ENCODE peak calls at places on chromosomes 16 and 17, in five cellular contexts. N is left ventricle myocardium inferior, O is AG09309, R is cardiac fibroblast, G is omental fat pad. Y is an unnamed sample.
A peak's percentile ranks its signal among the peaks of the same experiment; 100 is the strongest.

GRCh38 chr16:48408688-48409087 is 23.5 kb upstream of the SIAH1 start:
- DNase-seq in N (peak; percentile 31), G (no peak), R (peak; percentile 72), O (no peak), Y (peak; percentile 50)

GRCh38 chr16:89052191-89052787 is 41.4 kb upstream of the ACSF3 start:
- DNase-seq in O (no peak), R (no peak), N (no peak), G (no peak), Y (no peak)

GRCh38 chr16:19227643-19228042 is 57.9 kb upstream of the CLEC19A start:
- DNase-seq in R (no peak), N (no peak), O (no peak), G (no peak), Y (no peak)

GRCh38 chr17:83067071-83067717 is 12.2 kb upstream of the METRNL start:
- DNase-seq in R (no peak), N (peak; percentile 12), O (no peak), G (no peak), Y (no peak)

GRCh38 chr17:1264196-1264595 is 6.0 kb upstream of the BHLHA9 start:
- DNase-seq in N (no peak), G (no peak), O (no peak), R (no peak), Y (no peak)

GRCh38 chr17:67818110-67819002 is 6.9 kb upstream of the BPTF start:
- DNase-seq in G (no peak), O (no peak), R (no peak), N (no peak), Y (no peak)

GRCh38 chr17:64160378-64160777 is 30.4 kb upstream of the ERN1 start:
- DNase-seq in N (no peak), R (no peak), O (peak; percentile 58), G (no peak), Y (no peak)

GRCh38 chr17:62690168-62690897 is 62.9 kb downstream of the MRC2 start:
- DNase-seq in N (no peak), O (no peak), R (no peak), G (no peak), Y (no peak)

GRCh38 chr17:2266045-2266864 is 37.3 kb downstream of the SMG6 start:
- DNase-seq in R (no peak), O (no peak), N (no peak), G (no peak), Y (no peak)

GRCh38 chr16:54715011-54715410 is 215.7 kb upstream of the IRX5 start:
- DNase-seq in G (no peak), N (no peak), O (no peak), R (no peak), Y (no peak)

GRCh38 chr16:76932541-76933211 is 258.3 kb upstream of the MON1B start:
- DNase-seq in O (no peak), N (no peak), R (peak; percentile 63), G (no peak), Y (no peak)

GRCh38 chr16:2331932-2332267 is 8.6 kb downstream of the ABCA3 start:
- DNase-seq in O (no peak), R (no peak), G (no peak), N (no peak), Y (no peak)

GRCh38 chr16:57994778-57995177 is 5.7 kb downstream of the ZNF319 start:
- DNase-seq in O (no peak), N (peak; percentile 47), G (no peak), R (peak; percentile 58), Y (no peak)
- TF ChIP-seq CTCF in O (peak; percentile 40), N (peak; percentile 50), G (no peak), R (peak; percentile 64), Y (peak; percentile 50)

GRCh38 chr16:14360326-14361037 is 269.6 kb downstream of the PARN start:
- DNase-seq in R (no peak), O (no peak), G (no peak), N (no peak), Y (no peak)

GRCh38 chr16:14356064-14356463 is 274.0 kb downstream of the PARN start:
- DNase-seq in N (no peak), O (no peak), G (no peak), R (no peak), Y (no peak)

GRCh38 chr16:14354561-14355351 is 275.3 kb downstream of the PARN start:
- DNase-seq in R (no peak), G (no peak), O (no peak), N (no peak), Y (no peak)

GRCh38 chr16:14357328-14357727 is 272.7 kb downstream of the PARN start:
- DNase-seq in N (no peak), O (no peak), G (no peak), R (no peak), Y (no peak)

GRCh38 chr16:14358697-14359305 is 271.3 kb downstream of the PARN start:
- DNase-seq in G (no peak), R (no peak), O (no peak), N (no peak), Y (no peak)
- TF ChIP-seq CTCF in G (no peak), R (no peak), O (no peak), N (no peak), Y (no peak)

DNA sequence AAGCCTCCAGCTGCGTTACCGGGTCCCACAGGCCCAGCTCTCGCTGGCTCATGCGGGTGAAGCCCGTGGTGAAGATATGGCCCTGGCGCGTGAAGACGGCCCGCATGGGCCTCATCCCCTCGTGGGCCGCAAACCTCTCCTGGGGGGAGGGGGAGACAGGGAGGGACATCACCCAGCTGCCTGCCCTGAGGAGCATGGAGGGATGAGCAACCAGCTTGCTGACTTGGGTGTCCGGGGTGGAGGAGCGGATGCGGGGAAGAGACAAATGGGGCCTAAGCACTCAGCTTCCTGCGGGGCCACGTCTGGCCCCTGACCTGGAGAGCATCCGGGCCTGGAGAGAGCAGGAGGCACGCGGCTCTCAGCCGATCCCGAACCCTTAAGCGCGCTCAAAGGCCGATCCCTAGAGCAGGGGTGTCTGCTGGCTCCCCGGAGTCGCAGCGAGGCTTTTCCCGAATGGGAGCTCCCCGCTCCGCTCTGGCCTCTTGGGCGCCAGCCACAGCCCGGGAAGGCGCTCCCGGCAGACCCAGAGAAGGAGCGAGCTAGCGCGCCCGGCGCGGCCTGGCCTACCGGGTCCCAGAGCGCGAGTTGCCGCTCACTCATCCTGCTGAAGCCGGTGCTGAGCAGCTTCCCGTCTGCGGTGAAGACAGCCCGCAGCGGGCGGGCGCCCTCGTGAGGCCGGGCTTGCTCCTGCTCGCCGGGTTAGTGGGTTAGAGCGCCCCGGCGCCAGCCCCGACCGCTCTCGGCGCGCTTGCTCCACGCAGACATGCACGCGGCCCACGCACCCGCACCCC is 5.0 kb downstream of the CORO6 start:
- DNase-seq in R (peak; percentile 71), O (no peak), G (no peak), N (peak; percentile 81), Y (no peak)
- TF ChIP-seq CTCF in R (peak; percentile 47), O (peak; percentile 8), G (no peak), N (peak; percentile 75), Y (peak; percentile 57)

GRCh38 chr17:36544320-36545092 is at the start of gene GGNBP2:
- DNase-seq in O (peak; percentile 60), R (peak; percentile 90), G (peak; percentile 59), N (peak; percentile 94), Y (peak; percentile 86)
- TF ChIP-seq CTCF in O (no peak), R (no peak), G (no peak), N (no peak), Y (no peak)

DNA sequence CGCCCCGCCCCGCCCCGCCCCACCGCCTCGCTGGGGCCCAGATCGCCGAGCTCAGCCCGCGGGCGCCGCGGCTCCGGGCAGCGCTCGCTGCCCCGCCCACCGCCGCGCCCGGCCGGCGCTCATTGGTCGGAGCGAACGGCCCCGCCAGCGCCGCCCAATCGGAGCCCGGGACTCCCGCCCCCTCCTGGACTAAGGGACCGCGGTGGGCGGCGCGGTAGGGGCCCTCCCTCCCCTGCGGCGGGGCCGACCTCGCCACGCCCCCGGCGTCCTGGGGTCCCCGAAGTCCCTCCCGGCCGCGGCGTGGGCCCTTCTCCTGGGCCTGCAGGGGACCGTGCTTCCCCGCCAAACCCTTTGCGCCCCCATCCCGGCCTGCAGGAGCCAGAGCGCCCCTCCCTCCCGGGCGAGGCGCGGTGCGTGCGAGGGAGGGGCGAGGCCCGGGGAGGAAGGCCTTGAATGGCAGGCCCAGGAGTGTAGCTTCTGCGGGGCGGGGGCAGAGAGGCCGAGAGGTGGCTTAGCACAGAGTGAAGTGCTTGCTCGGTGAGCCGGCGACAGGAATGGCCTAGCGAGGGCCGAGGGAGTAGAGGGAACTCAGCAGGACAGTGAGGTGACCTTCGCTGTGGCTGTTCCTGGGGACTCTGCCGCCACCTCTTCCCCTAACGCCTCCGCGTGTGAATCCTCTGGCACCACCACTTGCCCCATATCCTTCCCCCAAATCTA is at the start of gene CAMKK1:
- DNase-seq in G (peak; percentile 46), O (no peak), R (peak; percentile 74), N (peak; percentile 92), Y (no peak)
- TF ChIP-seq CTCF in G (no peak), O (no peak), R (no peak), N (no peak), Y (no peak)

GRCh38 chr17:43698678-43699437 is 37.1 kb upstream of the MEOX1 start:
- DNase-seq in N (no peak), R (no peak), G (no peak), O (no peak), Y (no peak)

GRCh38 chr17:43697937-43698336 is 36.2 kb upstream of the MEOX1 start:
- DNase-seq in N (no peak), G (no peak), R (no peak), O (no peak), Y (no peak)

GRCh38 chr17:43694081-43694870 is 32.6 kb upstream of the MEOX1 start:
- DNase-seq in N (peak; percentile 55), O (no peak), R (peak; percentile 88), G (peak; percentile 34), Y (peak; percentile 68)

GRCh38 chr17:43696891-43697290 is 35.2 kb upstream of the MEOX1 start:
- DNase-seq in R (no peak), G (no peak), N (no peak), O (no peak), Y (no peak)

DNA sequence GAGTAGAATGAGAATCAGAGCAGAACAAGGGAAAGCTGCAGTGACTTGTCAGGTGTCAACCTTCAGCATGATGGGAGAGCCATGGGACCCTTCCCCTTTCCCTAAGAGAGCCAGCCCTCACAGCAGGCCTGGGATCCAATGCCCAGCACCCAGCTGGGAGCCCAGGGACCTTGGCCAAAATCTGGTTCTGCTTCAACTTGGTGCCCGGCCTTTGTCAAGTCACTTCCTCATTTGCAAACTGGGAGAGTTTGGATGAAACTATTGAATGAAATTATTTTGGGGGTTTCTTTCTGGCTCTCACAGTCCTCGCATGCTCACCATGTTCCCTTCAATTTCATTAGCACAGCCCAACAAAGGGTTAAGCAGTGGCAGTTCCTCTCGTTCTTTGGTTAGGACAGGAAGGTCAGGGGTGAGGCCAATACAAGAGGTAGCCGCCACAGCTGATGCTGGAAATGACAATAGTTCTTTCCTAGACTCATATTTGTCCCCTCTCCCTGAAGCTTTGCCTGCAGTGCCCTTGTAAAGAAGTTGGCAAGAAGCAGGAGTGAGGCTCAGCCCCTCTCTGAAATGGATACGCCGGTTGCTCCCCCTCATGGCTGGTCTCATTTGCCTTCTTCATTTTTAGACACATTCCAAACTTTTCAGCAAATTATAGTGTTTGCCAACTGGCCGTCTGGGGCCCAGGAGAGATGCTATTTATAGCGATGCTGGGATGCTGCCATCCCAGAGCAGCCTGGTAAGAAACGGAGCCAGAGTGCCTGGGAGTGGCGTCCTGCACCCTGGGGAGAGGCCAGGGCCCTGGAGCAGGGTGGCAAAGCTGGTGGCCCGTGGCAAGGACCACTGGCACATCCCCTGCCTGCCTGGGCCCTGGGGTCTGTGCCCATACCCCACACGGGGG is 34.5 kb upstream of the MEOX1 start:
- DNase-seq in O (no peak), N (peak; percentile 51), R (peak; percentile 26), G (no peak), Y (no peak)
- TF ChIP-seq CTCF in O (peak; percentile 17), N (no peak), R (no peak), G (no peak), Y (no peak)

Y was measured in astrocyte of the cerebellum.